ENCODE peak calls at places on chromosomes 11 and 22, in six cellular contexts. W is sigmoid colon, R is AG09309, J is AG04450, I is foreskin fibroblast, L is neural progenitor cell. Z is an unnamed sample.

GRCh38 chr11:94007906-94008305 is 13.2 kb upstream of the HEPHL1 start:
- DNase-seq in W (no peak), R (no peak), J (no peak), I (no peak), L (no peak), Z (no peak)

GRCh38 chr11:128508785-128509518 is 78.4 kb downstream of the ETS1 start:
- DNase-seq in W (no peak), R (no peak), J (no peak), I (peak; percentile 80), L (no peak), Z (peak; percentile 80)

GRCh38 chr11:86743223-86744118 is 56.9 kb upstream of the PRSS23 start:
- DNase-seq in W (peak; percentile 88), R (peak; percentile 91), J (peak; percentile 91), I (peak; percentile 98), L (no peak), Z (peak; percentile 96)

GRCh38 chr11:67504023-67504949 is 877 bp downstream of the PITPNM1 start:
- DNase-seq in W (no peak), R (no peak), J (no peak), I (peak; percentile 56), L (peak; percentile 78), Z (peak; percentile 52)

GRCh38 chr11:23540101-23540561 is 679.9 kb upstream of the CCDC179 start:
- DNase-seq in W (peak; percentile 44), R (no peak), J (peak; percentile 18), I (peak; percentile 59), L (peak; percentile 60), Z (peak; percentile 68)

GRCh38 chr22:23119492-23120414 is 22.0 kb downstream of the RSPH14 start:
- DNase-seq in W (no peak), R (no peak), J (no peak), I (no peak), L (no peak), Z (no peak)

GRCh38 chr11:78654071-78654470 is 79.4 kb upstream of the NARS2 start:
- DNase-seq in W (no peak), R (no peak), J (no peak), I (no peak), L (peak; percentile 75), Z (no peak)

GRCh38 chr11:85299247-85299646 is 327.9 kb downstream of the DLG2 start:
- DNase-seq in W (no peak), R (no peak), J (no peak), I (no peak), L (no peak), Z (peak; percentile 0)

GRCh38 chr11:83349371-83349770 is 63.2 kb upstream of the CCDC90B start:
- DNase-seq in W (no peak), R (no peak), J (no peak), I (no peak), L (no peak), Z (no peak)

GRCh38 chr11:83072689-83073242 is 1.1 kb upstream of the RAB30 start:
- DNase-seq in W (no peak), R (no peak), J (no peak), I (no peak), L (peak; percentile 11), Z (no peak)

GRCh38 chr22:41862160-41862529 is 29.2 kb downstream of the SREBF2 start:
- DNase-seq in W (no peak), R (no peak), J (no peak), I (no peak), L (no peak), Z (peak; percentile 49)

GRCh38 chr22:36352775-36353507 is 34.8 kb downstream of the MYH9 start:
- DNase-seq in W (no peak), R (no peak), J (peak; percentile 72), I (peak; percentile 77), L (peak; percentile 38), Z (peak; percentile 96)

GRCh38 chr22:38788417-38788816 is 5.5 kb downstream of the DNAL4 start:
- DNase-seq in W (peak; percentile 79), R (peak; percentile 80), J (peak; percentile 72), I (peak; percentile 96), L (no peak), Z (peak; percentile 94)

GRCh38 chr11:114001416-114001815 is 26.5 kb downstream of the HTR3A start:
- DNase-seq in W (peak; percentile 82), R (no peak), J (no peak), I (peak; percentile 13), L (no peak), Z (no peak)

GRCh38 chr11:73379189-73379880 is 3.1 kb downstream of the RELT start:
- DNase-seq in W (no peak), R (no peak), J (no peak), I (no peak), L (no peak), Z (no peak)

GRCh38 chr11:12220305-12220704 is 109.9 kb downstream of the MICAL2 start:
- DNase-seq in W (peak; percentile 94), R (no peak), J (no peak), I (no peak), L (no peak), Z (no peak)

GRCh38 chr11:3382613-3383275 is 3.8 kb upstream of the ZNF195 start:
- DNase-seq in W (no peak), R (no peak), J (no peak), I (no peak), L (no peak), Z (no peak)

GRCh38 chr22:35327690-35328471 is 28.2 kb downstream of the TOM1 start:
- DNase-seq in W (peak; percentile 61), R (no peak), J (no peak), I (no peak), L (no peak), Z (no peak)

GRCh38 chr11:119493712-119494111 is 70.7 kb upstream of the THY1 start:
- DNase-seq in W (no peak), R (no peak), J (no peak), I (peak; percentile 55), L (peak; percentile 85), Z (peak; percentile 39)

GRCh38 chr11:74720596-74721478 is 10.4 kb downstream of the CHRDL2 start:
- DNase-seq in W (peak; percentile 97), R (no peak), J (peak; percentile 81), I (no peak), L (no peak), Z (peak; percentile 30)

GRCh38 chr11:316031-316701 is 2.3 kb downstream of the IFITM1 start:
- DNase-seq in W (peak; percentile 75), R (no peak), J (no peak), I (no peak), L (peak; percentile 50), Z (peak; percentile 22)

GRCh38 chr11:59182457-59183151 is 10.7 kb downstream of the DTX4 start:
- DNase-seq in W (no peak), R (no peak), J (no peak), I (no peak), L (peak; percentile 52), Z (no peak)

DNA sequence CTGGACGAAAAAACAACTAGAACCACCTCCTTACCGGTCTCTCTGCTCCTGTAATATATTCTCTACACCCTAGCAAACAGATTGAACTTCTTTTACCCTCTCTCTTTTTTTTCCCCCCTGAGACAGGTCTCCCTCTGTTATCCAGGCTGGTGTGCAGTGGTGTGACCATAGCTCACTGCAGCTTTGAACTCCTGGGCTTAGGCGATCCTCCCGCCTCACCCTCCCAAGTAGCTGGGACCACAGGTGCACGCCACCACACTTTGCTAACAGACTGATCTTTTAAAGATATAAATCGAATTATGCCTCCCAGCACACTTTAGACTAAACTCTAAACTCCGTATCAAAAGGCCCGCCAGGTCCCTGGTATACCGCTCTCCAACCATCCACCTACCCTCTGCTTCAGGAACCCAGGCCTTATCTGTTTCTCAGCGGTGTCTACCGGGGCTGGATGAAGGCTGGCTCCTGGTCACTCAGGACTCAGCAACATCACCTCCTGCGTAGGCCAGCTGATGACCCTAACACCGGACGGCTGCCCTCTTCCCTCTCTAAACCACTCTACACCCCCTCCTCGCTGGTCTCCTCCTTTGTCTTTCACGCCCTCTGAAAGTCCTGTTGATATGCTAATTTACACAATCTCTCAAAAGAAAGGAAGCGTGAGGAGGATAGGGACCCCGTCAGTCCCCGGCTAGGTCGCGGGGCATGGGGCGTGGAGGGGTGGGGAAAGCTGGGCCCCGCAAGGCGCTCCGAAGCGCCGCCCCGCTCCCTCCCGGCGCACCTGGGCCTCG is 716 bp downstream of the C22orf39 start:
- DNase-seq in W (no peak), R (no peak), J (no peak), I (no peak), L (peak; percentile 78), Z (no peak)
- TF ChIP-seq CTCF in W (no peak), R (no peak), J (no peak), I (no peak), L (no peak), Z (no peak)

GRCh38 chr11:26527685-26528084 is 44.4 kb downstream of the MUC15 start:
- DNase-seq in W (no peak), R (no peak), J (no peak), I (no peak), L (no peak), Z (no peak)

DNA sequence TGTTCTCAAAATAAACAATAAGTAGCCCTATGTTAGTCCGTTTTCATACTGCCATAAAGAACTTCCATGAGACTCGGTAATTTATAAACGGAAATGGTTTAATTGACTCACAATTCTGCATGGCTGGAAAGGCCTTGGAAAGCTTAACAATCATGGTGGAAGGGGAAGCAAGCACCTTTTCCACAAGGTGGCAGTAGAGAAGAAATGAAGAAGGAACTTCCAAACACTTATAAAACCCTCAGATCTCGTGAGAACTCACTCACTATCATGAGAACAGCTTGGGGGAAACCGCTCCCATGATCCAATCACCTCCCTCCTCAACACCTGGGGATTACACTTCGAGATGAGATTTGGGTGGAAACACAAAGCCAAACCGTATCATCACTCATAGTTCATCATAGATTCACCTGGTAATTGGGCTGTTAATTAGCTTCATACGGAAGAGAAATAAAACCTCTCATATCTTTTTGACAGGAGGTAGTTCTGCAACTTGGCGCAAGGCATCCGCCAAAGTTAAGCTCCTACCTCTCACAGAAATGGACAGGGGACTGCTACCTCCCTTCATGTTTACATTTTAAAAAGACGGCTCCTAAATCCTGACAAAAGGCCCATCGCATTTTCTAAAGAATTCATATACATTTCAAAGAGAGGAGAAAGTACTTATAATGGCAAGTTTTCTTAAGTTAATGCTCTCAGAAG is 49.0 kb downstream of the MUC15 start:
- DNase-seq in W (no peak), R (no peak), J (no peak), I (peak; percentile 36), L (peak; percentile 58), Z (peak; percentile 74)
- H3K4me3 ChIP-seq in W (no peak overlapping the region), R (no peak overlapping the region), J (no peak overlapping the region), I (no peak overlapping the region), L (no peak overlapping the region), Z (no peak overlapping the region)

GRCh38 chr11:30586251-30587144 is at the start of gene MPPED2:
- DNase-seq in W (peak; percentile 77), R (no peak), J (no peak), I (no peak), L (peak; percentile 87), Z (peak; percentile 10)
- TF ChIP-seq CTCF in W (peak; percentile 45), R (no peak), J (no peak), I (no peak), L (peak; percentile 55), Z (no peak)

GRCh38 chr11:7524831-7525230 is 11.0 kb downstream of the PPFIBP2 start:
- DNase-seq in W (no peak), R (no peak), J (no peak), I (no peak), L (peak; percentile 19), Z (no peak)
- H3K4me3 ChIP-seq in W (no peak overlapping the region), R (no peak overlapping the region), J (no peak overlapping the region), I (no peak overlapping the region), L (no peak overlapping the region), Z (no peak overlapping the region)

Z was measured in choroid plexus epithelial cell.